ENCODE peak calls at places on chromosomes 5 and 9, in four cellular contexts. D is NCI-H1092 treated with DMSO at 0.1 percent for 48 hours, H is HS-27A, P is left colon. A is an unnamed sample.

GRCh38 chr9:89529243-89530030 is 31.5 kb upstream of the SEMA4D start:
- DNase-seq in P (no peak), D (no peak), H (no peak), A (no peak)

GRCh38 chr9:131237931-131238401 is 38.3 kb downstream of the FAM78A start:
- DNase-seq in H (no peak), D (peak; percentile 5), P (peak; percentile 78), A (no peak)

GRCh38 chr9:115883467-115884329 is 269.9 kb upstream of the PAPPA start:
- DNase-seq in H (peak; percentile 27), D (peak; percentile 1), P (no peak), A (peak; percentile 47)

GRCh38 chr5:171521219-171521633 is 101.8 kb downstream of the FGF18 start:
- DNase-seq in D (no peak), P (no peak), H (peak; percentile 66), A (no peak)

GRCh38 chr9:124197177-124198095 is 60.3 kb upstream of the NEK6 start:
- DNase-seq in H (no peak), P (no peak), D (no peak), A (no peak)

GRCh38 chr9:128244443-128245226 is 31.2 kb downstream of the GOLGA2 start:
- DNase-seq in D (no peak), H (no peak), P (peak; percentile 69), A (no peak)

GRCh38 chr5:134328619-134329018 is 38.4 kb downstream of the CDKL3 start:
- DNase-seq in D (no peak), P (no peak), H (no peak), A (no peak)

GRCh38 chr5:108129129-108129528 is 252.8 kb downstream of the FBXL17 start:
- DNase-seq in P (no peak), D (no peak), H (no peak), A (no peak)

GRCh38 chr5:64972591-64972990 is 203.9 kb downstream of the CWC27 start:
- DNase-seq in H (no peak), P (no peak), D (no peak), A (no peak)

GRCh38 chr9:37471942-37472679 is 6.9 kb upstream of the ZBTB5 start:
- DNase-seq in P (no peak), H (peak; percentile 99), D (no peak), A (no peak)

GRCh38 chr9:111039203-111039907 is 1.1 kb upstream of the LPAR1 start:
- DNase-seq in D (no peak), H (no peak), P (peak; percentile 70), A (no peak)

GRCh38 chr9:71754151-71754550 is 14.2 kb downstream of the CEMIP2 start:
- DNase-seq in D (no peak), H (no peak), P (no peak), A (no peak)

GRCh38 chr5:115168829-115169391 is 798 bp downstream of the TRIM36 start:
- DNase-seq in H (no peak), D (peak; percentile 42), P (no peak), A (peak; percentile 27)

GRCh38 chr9:94639045-94639995 is at the start of gene FBP1:
- DNase-seq in H (no peak), D (peak; percentile 25), P (peak; percentile 69), A (no peak)

GRCh38 chr9:86713456-86713855 is 233.8 kb downstream of the GAS1 start:
- DNase-seq in D (no peak), H (no peak), P (no peak), A (no peak)

GRCh38 chr5:125059255-125060050 is 313.0 kb upstream of the ZNF608 start:
- DNase-seq in P (no peak), D (no peak), H (no peak), A (no peak)

GRCh38 chr9:34584970-34585369 is 4.6 kb downstream of the CNTFR start:
- DNase-seq in D (no peak), P (no peak), H (no peak), A (no peak)